ENCODE peak calls at places on chromosomes 5 and 9, in seven cellular contexts. L, D, H, S, E, Y and K are unnamed samples.
A peak's percentile ranks its signal among the peaks of the same experiment; 100 is the strongest.

GRCh38 chr5:29588276-29588675 is 1605.2 kb upstream of the CDH6 start:
- DNase-seq in H (no peak), E (no peak), Y (no peak), L (no peak), S (no peak), D (no peak), K (no peak)

GRCh38 chr9:29211681-29212589 is 1638.7 kb upstream of the C9orf72 start:
- DNase-seq in Y (peak; percentile 74), D (no peak), L (peak; percentile 1), E (peak; percentile 88), S (peak; percentile 29), H (no peak), K (peak; percentile 26)

GRCh38 chr9:81239388-81239787 is 450.0 kb downstream of the TLE1 start:
- DNase-seq in Y (no peak), D (no peak), E (no peak), L (no peak), H (no peak), S (no peak), K (no peak)

GRCh38 chr5:36398137-36398536 is 96.4 kb upstream of the RANBP3L start:
- DNase-seq in E (no peak), L (no peak), Y (no peak), H (no peak), S (no peak), D (no peak), K (no peak)

GRCh38 chr5:78964889-78965288 is 20.2 kb downstream of the ARSB start:
- DNase-seq in E (peak; percentile 57), S (no peak), D (no peak), L (peak; percentile 79), Y (peak; percentile 43), H (no peak), K (no peak)

GRCh38 chr5:135559342-135559741 is 19.4 kb downstream of the CXCL14 start:
- DNase-seq in E (no peak), S (no peak), Y (no peak), H (no peak), L (no peak), D (no peak), K (no peak)

GRCh38 chr9:2469681-2470141 is 151.9 kb upstream of the VLDLR start:
- DNase-seq in Y (peak; percentile 35), S (peak; percentile 44), L (peak; percentile 68), D (no peak), E (peak; percentile 32), H (no peak), K (no peak)

GRCh38 chr9:106339882-106340281 is 523.1 kb upstream of the ZNF462 start:
- DNase-seq in L (no peak), H (no peak), D (no peak), S (no peak), Y (no peak), E (no peak), K (no peak)

GRCh38 chr9:120242397-120242796 is 337.6 kb downstream of the CDK5RAP2 start:
- DNase-seq in H (no peak), D (no peak), L (no peak), S (no peak), E (no peak), Y (peak; percentile 98), K (no peak)

GRCh38 chr5:141814064-141814982 is 63.9 kb downstream of the PCDH1 start:
- DNase-seq in E (peak; percentile 13), S (peak; percentile 67), Y (no peak), H (peak; percentile 4), D (peak; percentile 28), L (peak; percentile 39), K (no peak)

GRCh38 chr9:6793203-6793602 is 35.4 kb downstream of the KDM4C start:
- DNase-seq in D (no peak), E (no peak), Y (no peak), H (no peak), L (no peak), S (no peak), K (no peak)

GRCh38 chr5:5220896-5221295 is 80.8 kb downstream of the ADAMTS16 start:
- DNase-seq in L (no peak), S (no peak), Y (no peak), E (no peak), D (no peak), H (no peak), K (no peak)

GRCh38 chr5:58080573-58080972 is 379.3 kb downstream of the PLK2 start:
- DNase-seq in H (no peak), D (no peak), E (peak; percentile 6), S (no peak), Y (no peak), L (peak; percentile 35), K (no peak)

GRCh38 chr5:171757853-171758535 is 27.6 kb upstream of the SMIM23 start:
- DNase-seq in S (no peak), E (no peak), Y (no peak), D (no peak), L (peak; percentile 82), H (no peak), K (no peak)

GRCh38 chr5:154858972-154859950 is 834 bp downstream of the CNOT8 start:
- DNase-seq in E (no peak), Y (no peak), S (peak; percentile 18), L (peak; percentile 57), D (no peak), H (no peak), K (peak; percentile 20)

GRCh38 chr9:107809859-107810492 is 320.4 kb upstream of the KLF4 start:
- DNase-seq in E (no peak), D (no peak), L (no peak), H (no peak), S (no peak), Y (no peak), K (no peak)

GRCh38 chr5:136020383-136021015 is 8.3 kb upstream of the TGFBI start:
- DNase-seq in S (no peak), Y (no peak), H (no peak), E (no peak), D (no peak), L (peak; percentile 25), K (no peak)

GRCh38 chr5:88883566-88884434 is 816 bp upstream of the MEF2C start:
- DNase-seq in E (peak; percentile 72), L (peak; percentile 87), D (no peak), Y (no peak), H (no peak), S (no peak), K (no peak)

GRCh38 chr5:64397552-64397951 is 108.3 kb upstream of the RGS7BP start:
- DNase-seq in L (no peak), H (no peak), E (no peak), S (no peak), Y (no peak), D (no peak), K (no peak)

GRCh38 chr5:155140646-155141045 is 127.1 kb downstream of the KIF4B start:
- DNase-seq in E (no peak), L (no peak), D (no peak), Y (no peak), H (no peak), S (no peak), K (no peak)

GRCh38 chr9:114938687-114939575 is 8.5 kb upstream of the TNFSF8 start:
- DNase-seq in L (no peak), D (no peak), H (no peak), E (no peak), Y (peak; percentile 57), S (no peak), K (no peak)

GRCh38 chr5:120866997-120867396 is 402.9 kb downstream of the PRR16 start:
- DNase-seq in Y (no peak), S (no peak), L (no peak), D (no peak), H (no peak), E (no peak), K (no peak)

GRCh38 chr9:105554042-105554441 is 3.9 kb upstream of the FKTN start:
- DNase-seq in D (no peak), S (no peak), L (no peak), H (no peak), Y (no peak), E (no peak), K (no peak)

GRCh38 chr5:72486371-72486770 is 20.8 kb downstream of the ZNF366 start:
- DNase-seq in D (no peak), Y (no peak), E (no peak), H (no peak), L (peak; percentile 79), S (no peak), K (no peak)